ENCODE peak calls at places on chromosomes 13 and 19, in four cellular contexts. Z is K562, C is GM12878, B is SK-N-SH. Y is an unnamed sample.

GRCh38 chr19:34556500-34556899 is 74.9 kb downstream of the WTIP start:
- DNase-seq in Z (peak), C (no peak), B (no peak), Y (peak)

GRCh38 chr13:51848674-51849073 is 3.7 kb upstream of the TMEM272 start:
- DNase-seq in Z (no peak), C (no peak), B (no peak), Y (no peak)

GRCh38 chr19:17553256-17553655 is 2.2 kb upstream of the COLGALT1 start:
- DNase-seq in Z (peak), C (no peak), B (no peak), Y (no peak)

GRCh38 chr13:104648291-104648690 is 1582.1 kb upstream of the SLC10A2 start:
- DNase-seq in Z (no peak), C (no peak), B (no peak), Y (no peak)

GRCh38 chr13:38686635-38687245 is at the start of gene FREM2:
- DNase-seq in Z (no peak), C (no peak), B (no peak), Y (peak)

GRCh38 chr19:1469200-1469935 is 9.6 kb downstream of the C19orf25 start:
- DNase-seq in Z (no peak), C (no peak), B (no peak), Y (peak)

GRCh38 chr19:38095411-38096308 is 128.4 kb downstream of the DPF1 start:
- DNase-seq in Z (peak), C (peak), B (peak), Y (peak)

GRCh38 chr19:44050740-44051653 is 839 bp upstream of the ZNF223 start:
- DNase-seq in Z (no peak), C (no peak), B (no peak), Y (peak)

GRCh38 chr19:56316728-56317127 is 2.1 kb upstream of the ZSCAN5A start:
- DNase-seq in Z (no peak), C (no peak), B (no peak), Y (no peak)

GRCh38 chr19:17079710-17080440 is 4.3 kb downstream of the MYO9B start:
- DNase-seq in Z (no peak), C (peak), B (peak), Y (no peak)

GRCh38 chr19:49331616-49332055 is 3.6 kb upstream of the CD37 start:
- DNase-seq in Z (peak), C (peak), B (peak), Y (peak)

GRCh38 chr13:73733691-73734090 is 400.5 kb downstream of the KLF12 start:
- DNase-seq in Z (no peak), C (no peak), B (no peak), Y (no peak)

GRCh38 chr13:33109319-33109718 is 93.1 kb downstream of the KL start:
- DNase-seq in Z (no peak), C (no peak), B (no peak), Y (no peak)

GRCh38 chr19:16599655-16600346 is 27.6 kb upstream of the SLC35E1 start:
- DNase-seq in Z (no peak), C (no peak), B (peak), Y (no peak)

GRCh38 chr13:76245216-76245615 is 609.1 kb downstream of the LMO7 start:
- DNase-seq in Z (no peak), C (no peak), B (no peak), Y (no peak)

GRCh38 chr19:38506723-38507550 is 73.4 kb downstream of the RYR1 start:
- DNase-seq in Z (peak), C (peak), B (peak), Y (peak)

GRCh38 chr13:91169641-91170040 is 177.8 kb upstream of the MIR17HG start:
- DNase-seq in Z (no peak), C (no peak), B (no peak), Y (no peak)

GRCh38 chr13:99686157-99686572 is 184.9 kb downstream of the TM9SF2 start:
- DNase-seq in Z (peak), C (no peak), B (peak), Y (peak)

GRCh38 chr13:21225082-21225481 is 48.6 kb downstream of the MRPL57 start:
- DNase-seq in Z (no peak), C (no peak), B (no peak), Y (no peak)

GRCh38 chr13:33073338-33073737 is 57.1 kb downstream of the KL start:
- DNase-seq in Z (no peak), C (no peak), B (no peak), Y (no peak)

DNA sequence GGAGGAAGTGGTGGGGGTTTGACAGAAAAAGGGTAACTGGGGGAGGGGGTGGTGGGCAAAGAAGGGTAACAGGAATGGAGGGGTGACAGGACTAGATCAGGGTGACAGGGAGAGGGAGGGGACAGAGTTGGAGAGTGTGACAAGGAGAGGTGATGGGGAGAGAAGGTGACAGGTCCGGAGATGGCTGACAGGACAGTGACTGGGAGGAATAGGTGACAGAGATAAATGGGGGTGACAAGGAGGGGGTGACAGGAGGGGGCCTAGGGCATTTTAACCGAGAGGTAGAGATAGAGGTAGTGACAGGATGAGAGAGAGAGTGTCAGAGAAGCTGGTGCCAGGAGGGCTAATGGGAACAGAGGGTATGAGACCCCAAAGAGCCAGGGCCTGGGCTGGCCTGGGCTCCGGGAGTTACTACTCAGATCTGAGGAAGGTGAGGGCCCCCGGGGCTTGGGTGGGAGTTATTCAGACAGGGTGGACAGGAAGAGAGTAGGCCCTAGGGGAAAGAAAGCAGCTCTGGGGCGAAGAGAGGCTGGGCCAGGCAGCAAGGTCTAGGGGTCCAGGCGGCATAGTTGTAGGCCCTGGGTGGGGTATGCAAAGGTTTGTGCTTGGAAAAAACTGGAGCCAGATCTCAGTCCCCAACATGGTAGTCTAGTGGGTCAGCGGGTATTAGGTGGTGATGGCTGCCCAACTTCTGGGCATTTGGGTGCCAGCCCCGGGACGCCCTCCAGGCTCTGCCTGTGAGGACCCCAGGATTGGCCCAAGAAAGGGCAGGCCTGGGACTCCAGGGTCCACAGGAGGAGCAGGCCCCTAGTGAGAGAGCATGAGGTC is 680 bp downstream of the CIC start:
- DNase-seq in Z (no peak), C (no peak), B (no peak), Y (no peak)
- TF ChIP-seq USF1 in Z (no peak), C (no peak), B (no peak), Y (no peak)

DNA sequence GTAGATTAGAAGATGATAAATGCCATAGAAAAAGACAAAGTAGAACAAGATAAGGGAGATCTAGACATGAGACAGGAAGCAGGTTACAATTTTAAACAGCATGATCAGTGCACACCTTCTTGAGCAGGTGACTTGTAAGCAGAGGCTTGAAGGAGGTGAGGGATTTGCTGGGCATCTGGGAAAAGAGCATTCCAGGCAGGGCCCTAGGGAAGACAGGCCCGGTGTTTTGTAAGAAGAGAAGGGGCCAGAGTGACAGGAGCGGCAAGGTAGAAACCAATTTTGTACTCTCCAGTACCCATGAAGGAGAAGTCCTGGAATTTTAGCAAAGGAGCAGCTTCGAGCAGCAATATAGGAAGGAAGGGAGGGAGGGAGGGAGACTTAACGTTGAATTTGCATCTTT is 296.5 kb downstream of the MZT1 start:
- DNase-seq in Z (no peak), C (no peak), B (no peak), Y (no peak)
- TF ChIP-seq USF1 in Z (no peak), C (no peak), B (no peak), Y (no peak)

GRCh38 chr19:58356236-58356970 is 3.1 kb upstream of the A1BG start:
- DNase-seq in Z (no peak), C (no peak), B (no peak), Y (peak)

GRCh38 chr19:58356971-58357797 is 3.9 kb upstream of the A1BG start:
- DNase-seq in Z (no peak), C (no peak), B (no peak), Y (no peak)

GRCh38 chr19:58355215-58355796 is 2.0 kb upstream of the A1BG start:
- DNase-seq in Z (no peak), C (no peak), B (no peak), Y (no peak)

GRCh38 chr19:58355891-58356235 is 2.6 kb upstream of the A1BG start:
- DNase-seq in Z (no peak), C (no peak), B (no peak), Y (no peak)

GRCh38 chr19:58357798-58358145 is 4.5 kb upstream of the A1BG start:
- DNase-seq in Z (no peak), C (no peak), B (no peak), Y (no peak)
- TF ChIP-seq USF1 in Z (no peak), C (no peak), B (no peak), Y (no peak)

GRCh38 chr19:15289673-15290072 is 42.7 kb downstream of the BRD4 start:
- DNase-seq in Z (no peak), C (no peak), B (no peak), Y (no peak)

GRCh38 chr19:15287496-15287895 is 44.8 kb downstream of the BRD4 start:
- DNase-seq in Z (no peak), C (no peak), B (no peak), Y (no peak)

GRCh38 chr19:15286688-15287355 is 45.5 kb downstream of the BRD4 start:
- DNase-seq in Z (no peak), C (no peak), B (no peak), Y (no peak)

GRCh38 chr19:15290149-15290548 is 42.2 kb downstream of the BRD4 start:
- DNase-seq in Z (no peak), C (no peak), B (no peak), Y (no peak)

GRCh38 chr19:15288146-15288963 is 44.0 kb downstream of the BRD4 start:
- DNase-seq in Z (no peak), C (no peak), B (peak), Y (no peak)
- TF ChIP-seq USF1 in Z (no peak), C (no peak), B (no peak), Y (no peak)

GRCh38 chr13:98592353-98592740 is 15.4 kb upstream of the STK24 start:
- DNase-seq in Z (no peak), C (no peak), B (no peak), Y (no peak)
- TF ChIP-seq USF1 in Z (no peak), C (no peak), B (no peak), Y (no peak)

GRCh38 chr13:50309872-50310594 is 294.8 kb downstream of the KCNRG start:
- DNase-seq in Z (peak), C (no peak), B (no peak), Y (no peak)
- TF ChIP-seq USF1 in Z (no peak), C (no peak), B (no peak), Y (no peak)

GRCh38 chr19:33459691-33460090 is 61.9 kb downstream of the PEPD start:
- DNase-seq in Z (no peak), C (no peak), B (no peak), Y (no peak)
- TF ChIP-seq USF1 in Z (no peak), C (no peak), B (no peak), Y (no peak)

Y was measured in WTC11.